ENCODE peak calls at places on chromosomes 1 and 21, in eight cellular contexts. M, Z, Y, H, L, W, R and F are unnamed samples.

GRCh38 chr1:1371741-1372711 is 3.0 kb downstream of the AURKAIP1 start:
- DNase-seq in M (peak; percentile 95), Z (peak; percentile 80), Y (peak; percentile 38), H (peak; percentile 25), L (peak; percentile 71), W (no peak), R (peak; percentile 47), F (peak; percentile 78)

GRCh38 chr1:14267991-14268390 is 330.5 kb upstream of the KAZN start:
- DNase-seq in M (no peak), Z (no peak), Y (no peak), H (peak; percentile 49), L (no peak), W (no peak), R (no peak), F (no peak)

GRCh38 chr1:6188466-6188865 is 8.3 kb upstream of the CHD5 start:
- DNase-seq in M (no peak), Z (no peak), Y (no peak), H (no peak), L (no peak), W (no peak), R (no peak), F (no peak)

GRCh38 chr1:52352690-52353089 is 13.3 kb downstream of the CC2D1B start:
- DNase-seq in M (no peak), Z (no peak), Y (no peak), H (no peak), L (no peak), W (no peak), R (no peak), F (no peak)

GRCh38 chr1:64654519-64655341 is 90.1 kb upstream of the RAVER2 start:
- DNase-seq in M (no peak), Z (no peak), Y (peak; percentile 23), H (peak; percentile 38), L (no peak), W (no peak), R (no peak), F (no peak)

GRCh38 chr1:41621256-41621655 is 136.8 kb upstream of the EDN2 start:
- DNase-seq in M (no peak), Z (no peak), Y (no peak), H (no peak), L (no peak), W (no peak), R (no peak), F (no peak)

GRCh38 chr1:56490619-56491018 is 88.7 kb downstream of the PLPP3 start:
- DNase-seq in M (no peak), Z (no peak), Y (no peak), H (no peak), L (no peak), W (no peak), R (no peak), F (no peak)

GRCh38 chr21:45980271-45980670 is 1.3 kb upstream of the COL6A1 start:
- DNase-seq in M (no peak), Z (no peak), Y (no peak), H (no peak), L (no peak), W (no peak), R (no peak), F (no peak)

GRCh38 chr1:45568421-45568820 is 15.4 kb upstream of the NASP start:
- DNase-seq in M (no peak), Z (no peak), Y (no peak), H (no peak), L (no peak), W (no peak), R (no peak), F (no peak)

GRCh38 chr1:41319803-41320711 is 41.2 kb upstream of the FOXO6 start:
- DNase-seq in M (peak; percentile 54), Z (no peak), Y (no peak), H (no peak), L (no peak), W (no peak), R (peak; percentile 52), F (no peak)

GRCh38 chr1:170659404-170660035 is 4.4 kb upstream of the PRRX1 start:
- DNase-seq in M (peak; percentile 54), Z (no peak), Y (no peak), H (no peak), L (no peak), W (no peak), R (no peak), F (no peak)

GRCh38 chr1:153649137-153649866 is 9.2 kb upstream of the SNAPIN start:
- DNase-seq in M (peak; percentile 60), Z (no peak), Y (no peak), H (no peak), L (no peak), W (no peak), R (no peak), F (no peak)

GRCh38 chr1:11918779-11919519 is 7.3 kb downstream of the KIAA2013 start:
- DNase-seq in M (no peak), Z (no peak), Y (peak; percentile 88), H (peak; percentile 94), L (no peak), W (peak; percentile 74), R (peak; percentile 80), F (no peak)

GRCh38 chr1:109655624-109656519 is at the start of gene GSTM4:
- DNase-seq in M (peak; percentile 94), Z (peak; percentile 86), Y (peak; percentile 61), H (peak; percentile 74), L (peak; percentile 74), W (peak; percentile 53), R (peak; percentile 87), F (peak; percentile 77)

GRCh38 chr21:44919111-44919912 is 1.4 kb downstream of the ITGB2 start:
- DNase-seq in M (peak; percentile 44), Z (no peak), Y (no peak), H (no peak), L (no peak), W (no peak), R (no peak), F (no peak)

GRCh38 chr1:202002447-202002846 is 7.9 kb upstream of the ELF3 start:
- DNase-seq in M (no peak), Z (no peak), Y (no peak), H (no peak), L (no peak), W (no peak), R (no peak), F (no peak)
- H3K36me3 ChIP-seq in M (peaks cover 77% of the 10 kb centered on the region), Z (peaks cover 5% of the 10 kb centered on the region), Y (peaks cover 58% of the 10 kb centered on the region), H (peaks cover 11% of the 10 kb centered on the region), L (peaks cover 7% of the 10 kb centered on the region), W (peaks cover 27% of the 10 kb centered on the region), R (peaks cover 87% of the 10 kb centered on the region), F (peaks cover 4% of the 10 kb centered on the region)

DNA sequence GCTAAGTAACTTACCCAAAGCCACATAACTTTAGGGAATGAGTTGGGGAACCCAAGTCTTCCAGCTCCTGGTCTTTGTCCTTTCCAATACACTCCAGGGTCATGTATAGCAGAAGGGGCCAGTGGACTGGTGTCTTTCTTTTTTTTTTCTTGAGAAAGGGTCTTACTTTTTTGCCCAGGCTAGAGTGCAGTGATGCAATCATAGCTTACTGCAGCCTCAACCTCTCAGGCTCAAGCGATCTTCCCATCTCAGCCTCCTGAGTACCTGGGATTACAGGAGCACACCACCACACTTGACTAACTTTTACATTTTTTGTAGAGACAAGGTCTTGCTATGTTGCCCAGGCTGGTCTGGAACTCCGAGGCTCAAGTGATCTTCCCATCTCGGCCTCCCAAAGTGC is 12.2 kb downstream of the NAV1 start:
- DNase-seq in M (no peak), Z (no peak), Y (no peak), H (no peak), L (no peak), W (no peak), R (no peak), F (no peak)
- H3K4me3 ChIP-seq in M (no peak overlapping the region), Z (no peak overlapping the region), Y (no peak overlapping the region), H (no peak overlapping the region), L (no peak overlapping the region), W (no peak overlapping the region), R (no peak overlapping the region), F (no peak overlapping the region)

DNA sequence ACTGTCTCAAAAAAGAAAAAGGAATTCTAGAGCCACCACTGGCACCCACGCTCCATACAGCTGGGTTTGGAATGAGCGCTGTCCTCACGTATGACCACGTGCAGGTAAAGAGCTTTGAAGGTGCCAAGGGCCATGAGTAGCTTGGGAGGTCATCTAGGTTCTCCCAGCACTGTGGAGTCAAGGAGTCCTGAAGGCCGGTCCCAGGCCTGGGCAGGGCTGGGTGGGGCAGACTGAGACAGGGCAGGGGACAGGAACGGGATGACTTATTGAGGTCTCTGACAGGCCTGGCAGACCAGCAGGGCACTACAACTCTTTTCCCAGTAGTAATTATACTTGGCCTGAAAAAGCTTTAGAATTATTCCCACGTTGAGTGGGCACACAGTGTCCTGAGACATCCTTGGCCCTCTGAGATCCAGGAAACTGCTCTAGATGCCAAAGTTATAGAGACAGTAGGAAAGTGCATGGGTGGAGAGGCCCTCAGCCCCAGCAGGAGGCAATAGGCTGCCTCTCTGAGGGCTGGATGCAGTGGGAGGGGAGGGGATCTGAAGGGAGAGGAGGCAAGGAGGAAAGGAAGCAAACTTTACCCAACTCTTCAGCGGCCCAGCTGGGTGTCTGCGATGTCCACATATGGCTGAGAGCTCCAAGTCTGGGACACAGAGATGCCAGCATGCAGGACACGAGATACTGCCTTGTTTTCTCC is 1.8 kb upstream of the CDA start:
- DNase-seq in M (peak; percentile 59), Z (no peak), Y (no peak), H (no peak), L (no peak), W (no peak), R (peak; percentile 45), F (no peak)
- TF ChIP-seq CTCF in M (no peak), Z (no peak), Y (peak; percentile 17), H (no peak), L (no peak), W (no peak), R (no peak), F (no peak)

DNA sequence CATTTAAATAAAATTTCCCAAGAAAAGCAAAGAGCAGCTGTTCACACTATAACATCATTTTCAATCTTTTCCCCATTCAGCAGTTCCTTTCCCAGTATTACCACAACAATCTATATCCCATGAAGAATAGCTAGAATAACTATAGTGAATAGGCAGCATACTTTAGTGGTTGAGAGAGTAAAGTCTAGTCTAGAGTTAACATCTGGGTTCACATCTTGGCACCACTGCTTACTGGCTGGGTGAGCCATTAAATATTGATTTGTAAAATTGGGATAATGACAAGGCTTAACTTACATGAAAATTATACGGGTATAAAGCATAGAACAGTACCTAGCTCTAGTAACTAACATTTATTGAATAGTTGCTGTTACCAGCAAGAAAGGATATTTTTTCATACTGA is 14.4 kb downstream of the S100PBP start:
- DNase-seq in M (no peak), Z (no peak), Y (no peak), H (no peak), L (no peak), W (no peak), R (no peak), F (no peak)
- H3K36me3 ChIP-seq in M (peaks cover 94% of the 10 kb centered on the region), Z (peaks cover 54% of the 10 kb centered on the region), Y (peaks cover 31% of the 10 kb centered on the region), H (peaks cover 11% of the 10 kb centered on the region), L (no peaks in the 10 kb centered on the region), W (peaks cover 40% of the 10 kb centered on the region), R (peaks cover 87% of the 10 kb centered on the region), F (no peaks in the 10 kb centered on the region)

GRCh38 chr1:167333703-167334102 is 113.0 kb downstream of the POU2F1 start:
- DNase-seq in M (no peak), Z (no peak), Y (no peak), H (no peak), L (no peak), W (no peak), R (no peak), F (peak; percentile 28)
- H3K4me3 ChIP-seq in M (no peak overlapping the region), Z (no peak overlapping the region), Y (no peak overlapping the region), H (no peak overlapping the region), L (no peak overlapping the region), W (no peak overlapping the region), R (no peak overlapping the region), F (no peak overlapping the region)